ENCODE peak calls at places on chromosomes 7 and 10, in five cellular contexts. One of them, this sample, is unnamed.

GRCh38 chr7:157461805-157462771 is 125.3 kb downstream of the DNAJB6 start:
- DNase-seq in upper lobe of left lung: peak; percentile 14
- DNase-seq in PC-3: no peak
- DNase-seq in cardiac muscle cell: no peak
- DNase-seq in Peyer's patch: no peak
- DNase-seq in this sample: peak; percentile 67

GRCh38 chr10:70480254-70480861 is 1.8 kb downstream of the PALD1 start:
- DNase-seq in upper lobe of left lung: no peak
- DNase-seq in PC-3: no peak
- DNase-seq in cardiac muscle cell: no peak
- DNase-seq in Peyer's patch: peak; percentile 64
- DNase-seq in this sample: no peak

GRCh38 chr10:29757551-29758297 is 123.0 kb upstream of the SVIL start:
- DNase-seq in upper lobe of left lung: no peak
- DNase-seq in PC-3: peak; percentile 91
- DNase-seq in cardiac muscle cell: no peak
- DNase-seq in Peyer's patch: no peak
- DNase-seq in this sample: no peak

GRCh38 chr7:14606101-14606500 is 296.4 kb downstream of the DGKB start:
- DNase-seq in upper lobe of left lung: no peak
- DNase-seq in PC-3: peak; percentile 22
- DNase-seq in cardiac muscle cell: peak; percentile 13
- DNase-seq in Peyer's patch: no peak
- DNase-seq in this sample: no peak

GRCh38 chr7:139482662-139483466 is 609 bp downstream of the KLRG2 start:
- DNase-seq in upper lobe of left lung: no peak
- DNase-seq in PC-3: no peak
- DNase-seq in cardiac muscle cell: peak; percentile 56
- DNase-seq in Peyer's patch: no peak
- DNase-seq in this sample: peak; percentile 72

GRCh38 chr7:139895141-139895829 is 66.2 kb downstream of the TBXAS1 start:
- DNase-seq in upper lobe of left lung: no peak
- DNase-seq in PC-3: no peak
- DNase-seq in cardiac muscle cell: no peak
- DNase-seq in Peyer's patch: no peak
- DNase-seq in this sample: no peak

GRCh38 chr10:11685787-11686218 is 56.4 kb upstream of the ECHDC3 start:
- DNase-seq in upper lobe of left lung: peak; percentile 80
- DNase-seq in PC-3: peak; percentile 43
- DNase-seq in cardiac muscle cell: no peak
- DNase-seq in Peyer's patch: peak; percentile 93
- DNase-seq in this sample: no peak

GRCh38 chr7:149181136-149181790 is 14.1 kb upstream of the ZNF282 start:
- DNase-seq in upper lobe of left lung: no peak
- DNase-seq in PC-3: no peak
- DNase-seq in cardiac muscle cell: no peak
- DNase-seq in Peyer's patch: no peak
- DNase-seq in this sample: no peak

GRCh38 chr7:67438174-67438837 is 441.7 kb downstream of the TYW1 start:
- DNase-seq in upper lobe of left lung: no peak
- DNase-seq in PC-3: no peak
- DNase-seq in cardiac muscle cell: no peak
- DNase-seq in Peyer's patch: no peak
- DNase-seq in this sample: no peak

GRCh38 chr7:93156884-93157283 is 8.7 kb upstream of the SAMD9L start:
- DNase-seq in upper lobe of left lung: no peak
- DNase-seq in PC-3: no peak
- DNase-seq in cardiac muscle cell: no peak
- DNase-seq in Peyer's patch: no peak
- DNase-seq in this sample: no peak

DNA sequence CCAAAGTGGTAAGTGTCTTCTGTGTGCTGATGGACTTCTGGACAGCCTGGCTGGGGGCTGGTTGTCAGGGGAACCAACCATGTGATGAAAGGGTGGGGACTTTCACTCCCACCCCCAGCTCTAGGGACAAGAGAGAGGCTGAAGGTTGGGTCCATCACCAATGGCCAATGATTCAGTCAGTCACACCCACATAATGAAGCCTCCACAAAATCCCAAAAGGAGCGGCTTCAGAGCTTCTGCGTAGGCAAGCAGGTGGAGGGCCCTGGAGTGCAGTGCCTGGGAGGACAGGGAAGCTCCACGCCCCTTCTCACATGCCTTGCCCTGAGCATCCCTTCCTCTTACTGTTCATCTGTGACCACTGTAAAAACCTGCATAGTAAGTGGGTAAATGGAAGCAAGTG is 44.6 kb downstream of the RASGEF1A start:
- DNase-seq in upper lobe of left lung: no peak
- DNase-seq in PC-3: no peak
- DNase-seq in cardiac muscle cell: no peak
- DNase-seq in Peyer's patch: no peak
- DNase-seq in this sample: no peak
- TF ChIP-seq CTCF in upper lobe of left lung: no peak
- TF ChIP-seq CTCF in PC-3: no peak
- TF ChIP-seq CTCF in cardiac muscle cell: no peak
- TF ChIP-seq CTCF in Peyer's patch: no peak
- TF ChIP-seq CTCF in this sample: no peak

GRCh38 chr7:101134399-101134980 is 7.6 kb downstream of the SERPINE1 start:
- DNase-seq in upper lobe of left lung: no peak
- DNase-seq in PC-3: peak; percentile 28
- DNase-seq in cardiac muscle cell: no peak
- DNase-seq in Peyer's patch: no peak
- DNase-seq in this sample: no peak

GRCh38 chr7:101137651-101138148 is 10.8 kb downstream of the SERPINE1 start:
- DNase-seq in upper lobe of left lung: no peak
- DNase-seq in PC-3: no peak
- DNase-seq in cardiac muscle cell: no peak
- DNase-seq in Peyer's patch: no peak
- DNase-seq in this sample: no peak

GRCh38 chr7:101140746-101141382 is 13.4 kb upstream of the AP1S1 start:
- DNase-seq in upper lobe of left lung: no peak
- DNase-seq in PC-3: peak; percentile 65
- DNase-seq in cardiac muscle cell: no peak
- DNase-seq in Peyer's patch: no peak
- DNase-seq in this sample: no peak

GRCh38 chr7:101140339-101140699 is 13.4 kb downstream of the SERPINE1 start:
- DNase-seq in upper lobe of left lung: no peak
- DNase-seq in PC-3: peak; percentile 30
- DNase-seq in cardiac muscle cell: no peak
- DNase-seq in Peyer's patch: no peak
- DNase-seq in this sample: no peak

GRCh38 chr7:101138149-101138870 is 11.4 kb downstream of the SERPINE1 start:
- DNase-seq in upper lobe of left lung: peak; percentile 89
- DNase-seq in PC-3: peak; percentile 97
- DNase-seq in cardiac muscle cell: peak; percentile 73
- DNase-seq in Peyer's patch: peak; percentile 63
- DNase-seq in this sample: no peak
- TF ChIP-seq CTCF in upper lobe of left lung: peak; percentile 85
- TF ChIP-seq CTCF in PC-3: peak; percentile 98
- TF ChIP-seq CTCF in cardiac muscle cell: peak; percentile 64
- TF ChIP-seq CTCF in Peyer's patch: peak; percentile 43
- TF ChIP-seq CTCF in this sample: peak; percentile 90

GRCh38 chr10:79219276-79219957 is 127.9 kb upstream of the PPIF start:
- DNase-seq in upper lobe of left lung: no peak
- DNase-seq in PC-3: no peak
- DNase-seq in cardiac muscle cell: no peak
- DNase-seq in Peyer's patch: no peak
- DNase-seq in this sample: no peak
- TF ChIP-seq CTCF in upper lobe of left lung: no peak
- TF ChIP-seq CTCF in PC-3: no peak
- TF ChIP-seq CTCF in cardiac muscle cell: no peak
- TF ChIP-seq CTCF in Peyer's patch: no peak
- TF ChIP-seq CTCF in this sample: no peak

GRCh38 chr10:22436526-22436892 is 91.2 kb downstream of the SPAG6 start:
- DNase-seq in upper lobe of left lung: peak; percentile 53
- DNase-seq in PC-3: no peak
- DNase-seq in cardiac muscle cell: peak; percentile 1
- DNase-seq in Peyer's patch: peak; percentile 69
- DNase-seq in this sample: no peak

GRCh38 chr10:22435650-22436049 is 90.4 kb downstream of the SPAG6 start:
- DNase-seq in upper lobe of left lung: no peak
- DNase-seq in PC-3: peak; percentile 16
- DNase-seq in cardiac muscle cell: no peak
- DNase-seq in Peyer's patch: no peak
- DNase-seq in this sample: no peak

GRCh38 chr10:22437620-22438588 is 92.6 kb downstream of the SPAG6 start:
- DNase-seq in upper lobe of left lung: no peak
- DNase-seq in PC-3: peak; percentile 49
- DNase-seq in cardiac muscle cell: no peak
- DNase-seq in Peyer's patch: no peak
- DNase-seq in this sample: no peak

GRCh38 chr10:22438714-22439113 is 93.4 kb downstream of the SPAG6 start:
- DNase-seq in upper lobe of left lung: no peak
- DNase-seq in PC-3: no peak
- DNase-seq in cardiac muscle cell: no peak
- DNase-seq in Peyer's patch: no peak
- DNase-seq in this sample: no peak

DNA sequence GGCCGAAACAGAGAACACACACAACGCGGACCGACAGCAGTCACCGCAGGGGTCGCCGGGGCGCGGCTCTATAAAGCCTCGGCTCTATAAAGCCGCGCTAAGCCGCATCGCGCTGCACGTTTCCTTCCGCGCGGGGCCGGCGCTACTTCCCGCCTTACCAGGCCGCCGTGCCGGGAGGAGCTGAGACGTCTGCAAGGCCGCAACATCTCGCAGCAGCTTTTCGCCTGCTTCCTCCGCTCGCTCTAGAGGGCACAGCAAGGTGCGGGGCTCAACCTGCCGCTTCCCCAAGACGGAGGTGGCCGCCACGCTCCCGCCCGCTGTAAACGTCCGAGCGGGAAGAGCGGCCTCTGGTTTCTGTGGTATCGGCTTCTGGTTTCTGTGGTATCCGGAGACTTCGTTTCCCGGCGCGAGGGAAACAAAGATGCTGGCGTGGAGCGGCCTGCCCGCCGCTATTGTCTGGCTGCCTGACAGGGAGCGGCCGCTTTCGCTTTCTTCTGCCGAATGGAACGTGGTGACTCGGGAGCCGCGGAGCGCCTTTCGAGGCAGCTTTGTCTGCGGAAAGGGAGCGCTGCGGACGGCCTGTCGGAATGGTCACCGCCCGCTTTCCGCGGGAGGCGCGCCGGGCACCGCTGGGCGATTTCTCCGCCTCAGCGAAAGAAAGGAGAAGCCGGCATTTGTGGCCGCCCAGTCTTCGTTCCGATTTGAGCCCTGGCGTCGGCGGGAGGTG is 91.8 kb downstream of the SPAG6 start:
- DNase-seq in upper lobe of left lung: peak; percentile 91
- DNase-seq in PC-3: peak; percentile 80
- DNase-seq in cardiac muscle cell: peak; percentile 74
- DNase-seq in Peyer's patch: peak; percentile 93
- DNase-seq in this sample: peak; percentile 92
- TF ChIP-seq CTCF in upper lobe of left lung: no peak
- TF ChIP-seq CTCF in PC-3: peak; percentile 10
- TF ChIP-seq CTCF in cardiac muscle cell: peak; percentile 4
- TF ChIP-seq CTCF in Peyer's patch: no peak
- TF ChIP-seq CTCF in this sample: peak; percentile 7

DNA sequence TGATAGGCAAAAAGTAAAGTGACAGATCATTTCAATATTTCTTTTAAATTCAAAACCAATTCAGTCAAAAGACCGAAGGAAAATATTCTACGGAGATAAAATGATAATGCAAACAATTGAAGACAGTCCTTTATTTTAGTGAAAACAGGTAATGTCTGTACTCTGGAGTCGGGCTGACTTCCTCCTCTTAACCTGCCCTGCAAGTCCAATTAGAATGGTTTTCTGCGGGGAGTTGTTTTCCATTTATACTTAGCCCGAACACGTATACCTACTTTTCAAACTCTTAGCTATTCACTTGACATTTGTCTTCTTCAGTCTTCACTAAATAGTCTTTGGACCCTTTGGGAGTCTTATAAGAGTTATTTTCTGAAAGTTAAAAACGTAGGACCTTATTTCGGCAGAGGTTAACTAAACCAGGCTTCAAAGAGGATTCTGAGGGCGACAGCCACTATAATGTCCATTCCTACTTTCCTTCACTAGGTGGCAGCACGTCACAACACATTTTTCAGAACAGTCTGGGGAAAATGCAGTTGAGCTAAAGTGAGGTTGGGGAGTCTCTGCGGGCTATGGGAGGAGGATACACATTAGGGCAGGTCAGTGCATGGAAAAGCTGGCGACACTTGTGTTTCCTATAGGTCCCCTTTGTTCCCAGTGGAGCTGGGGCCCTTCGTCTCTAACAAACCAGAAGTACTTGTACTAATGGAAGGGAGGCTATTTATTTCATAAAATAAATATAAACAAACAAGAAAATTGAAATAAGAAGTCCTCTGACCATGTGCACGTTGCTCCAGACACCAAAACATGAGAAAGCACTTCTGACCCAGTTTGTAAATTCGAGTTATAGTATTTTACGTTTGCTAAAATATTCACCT is 471.9 kb downstream of the KCNMA1 start:
- DNase-seq in upper lobe of left lung: peak; percentile 33
- DNase-seq in PC-3: peak; percentile 100
- DNase-seq in cardiac muscle cell: peak; percentile 74
- DNase-seq in Peyer's patch: no peak
- DNase-seq in this sample: no peak
- TF ChIP-seq CTCF in upper lobe of left lung: peak; percentile 66
- TF ChIP-seq CTCF in PC-3: no peak
- TF ChIP-seq CTCF in cardiac muscle cell: peak; percentile 75
- TF ChIP-seq CTCF in Peyer's patch: peak; percentile 57
- TF ChIP-seq CTCF in this sample: peak; percentile 90

This sample was measured in type B pancreatic cell.